ENCODE peak calls at places on chromosome 12, in ten cellular contexts. One of them, this sample, is unnamed.

GRCh38 chr12:113854385-113855136 is 111.6 kb downstream of the RBM19 start:
- DNase-seq in IMR-90: no peak
- DNase-seq in lower leg skin: no peak
- DNase-seq in A549: no peak
- DNase-seq in body of pancreas: peak
- DNase-seq in tibial nerve: no peak
- DNase-seq in K562: peak
- DNase-seq in Peyer's patch: no peak
- DNase-seq in prostate gland: no peak
- DNase-seq in heart left ventricle: peak
- DNase-seq in this sample: no peak

GRCh38 chr12:87425942-87426554 is 603.2 kb downstream of the C12orf50 start:
- DNase-seq in IMR-90: peak
- DNase-seq in lower leg skin: no peak
- DNase-seq in A549: peak
- DNase-seq in body of pancreas: no peak
- DNase-seq in tibial nerve: no peak
- DNase-seq in K562: no peak
- DNase-seq in Peyer's patch: no peak
- DNase-seq in prostate gland: no peak
- DNase-seq in heart left ventricle: no peak
- DNase-seq in this sample: no peak

GRCh38 chr12:52763991-52764390 is 13.2 kb downstream of the KRT76 start:
- DNase-seq in IMR-90: no peak
- DNase-seq in lower leg skin: no peak
- DNase-seq in A549: no peak
- DNase-seq in body of pancreas: no peak
- DNase-seq in tibial nerve: no peak
- DNase-seq in K562: no peak
- DNase-seq in Peyer's patch: no peak
- DNase-seq in prostate gland: no peak
- DNase-seq in heart left ventricle: no peak
- DNase-seq in this sample: no peak

GRCh38 chr12:87238466-87238865 is 790.7 kb downstream of the C12orf50 start:
- DNase-seq in IMR-90: no peak
- DNase-seq in lower leg skin: no peak
- DNase-seq in A549: no peak
- DNase-seq in body of pancreas: no peak
- DNase-seq in tibial nerve: no peak
- DNase-seq in K562: no peak
- DNase-seq in Peyer's patch: no peak
- DNase-seq in prostate gland: no peak
- DNase-seq in heart left ventricle: no peak
- DNase-seq in this sample: no peak

GRCh38 chr12:39037115-39037514 is 131.7 kb upstream of the CPNE8 start:
- DNase-seq in IMR-90: no peak
- DNase-seq in lower leg skin: no peak
- DNase-seq in A549: no peak
- DNase-seq in body of pancreas: no peak
- DNase-seq in tibial nerve: no peak
- DNase-seq in K562: no peak
- DNase-seq in Peyer's patch: no peak
- DNase-seq in prostate gland: no peak
- DNase-seq in heart left ventricle: no peak
- DNase-seq in this sample: no peak

GRCh38 chr12:88844426-88844825 is 264.2 kb upstream of the KITLG start:
- DNase-seq in IMR-90: no peak
- DNase-seq in lower leg skin: no peak
- DNase-seq in A549: no peak
- DNase-seq in body of pancreas: no peak
- DNase-seq in tibial nerve: no peak
- DNase-seq in K562: no peak
- DNase-seq in Peyer's patch: no peak
- DNase-seq in prostate gland: no peak
- DNase-seq in heart left ventricle: no peak
- DNase-seq in this sample: no peak

GRCh38 chr12:53079226-53080117 is at the start of gene SPRYD3:
- DNase-seq in IMR-90: peak
- DNase-seq in lower leg skin: peak
- DNase-seq in A549: peak
- DNase-seq in body of pancreas: peak
- DNase-seq in tibial nerve: peak
- DNase-seq in K562: peak
- DNase-seq in Peyer's patch: peak
- DNase-seq in prostate gland: peak
- DNase-seq in heart left ventricle: peak
- DNase-seq in this sample: peak

GRCh38 chr12:47734725-47735480 is 9.6 kb upstream of the ENDOU start:
- DNase-seq in IMR-90: no peak
- DNase-seq in lower leg skin: no peak
- DNase-seq in A549: no peak
- DNase-seq in body of pancreas: no peak
- DNase-seq in tibial nerve: no peak
- DNase-seq in K562: no peak
- DNase-seq in Peyer's patch: no peak
- DNase-seq in prostate gland: no peak
- DNase-seq in heart left ventricle: peak
- DNase-seq in this sample: no peak

GRCh38 chr12:53695148-53696138 is 19.6 kb upstream of the ATP5MC2 start:
- DNase-seq in IMR-90: peak
- DNase-seq in lower leg skin: no peak
- DNase-seq in A549: peak
- DNase-seq in body of pancreas: peak
- DNase-seq in tibial nerve: no peak
- DNase-seq in K562: peak
- DNase-seq in Peyer's patch: no peak
- DNase-seq in prostate gland: no peak
- DNase-seq in heart left ventricle: no peak
- DNase-seq in this sample: peak

GRCh38 chr12:70994217-70994788 is 73.8 kb upstream of the PTPRR start:
- DNase-seq in IMR-90: peak
- DNase-seq in lower leg skin: no peak
- DNase-seq in A549: no peak
- DNase-seq in body of pancreas: no peak
- DNase-seq in tibial nerve: peak
- DNase-seq in K562: no peak
- DNase-seq in Peyer's patch: no peak
- DNase-seq in prostate gland: peak
- DNase-seq in heart left ventricle: no peak
- DNase-seq in this sample: no peak

GRCh38 chr12:21559855-21560569 is 33.9 kb downstream of the SPX start:
- DNase-seq in IMR-90: peak
- DNase-seq in lower leg skin: no peak
- DNase-seq in A549: peak
- DNase-seq in body of pancreas: peak
- DNase-seq in tibial nerve: peak
- DNase-seq in K562: no peak
- DNase-seq in Peyer's patch: no peak
- DNase-seq in prostate gland: no peak
- DNase-seq in heart left ventricle: no peak
- DNase-seq in this sample: no peak

GRCh38 chr12:54021432-54022013 is 6.7 kb upstream of the HOXC6 start:
- DNase-seq in IMR-90: no peak
- DNase-seq in lower leg skin: no peak
- DNase-seq in A549: peak
- DNase-seq in body of pancreas: no peak
- DNase-seq in tibial nerve: no peak
- DNase-seq in K562: no peak
- DNase-seq in Peyer's patch: no peak
- DNase-seq in prostate gland: no peak
- DNase-seq in heart left ventricle: no peak
- DNase-seq in this sample: no peak

GRCh38 chr12:16385779-16386646 is 38.6 kb downstream of the MGST1 start:
- DNase-seq in IMR-90: peak
- DNase-seq in lower leg skin: no peak
- DNase-seq in A549: peak
- DNase-seq in body of pancreas: peak
- DNase-seq in tibial nerve: peak
- DNase-seq in K562: peak
- DNase-seq in Peyer's patch: no peak
- DNase-seq in prostate gland: no peak
- DNase-seq in heart left ventricle: peak
- DNase-seq in this sample: peak

GRCh38 chr12:130664772-130665171 is 51.3 kb downstream of the RIMBP2 start:
- DNase-seq in IMR-90: no peak
- DNase-seq in lower leg skin: no peak
- DNase-seq in A549: no peak
- DNase-seq in body of pancreas: no peak
- DNase-seq in tibial nerve: no peak
- DNase-seq in K562: no peak
- DNase-seq in Peyer's patch: no peak
- DNase-seq in prostate gland: no peak
- DNase-seq in heart left ventricle: no peak
- DNase-seq in this sample: no peak

GRCh38 chr12:30753233-30753632 is 1.5 kb downstream of the CAPRIN2 start:
- DNase-seq in IMR-90: peak
- DNase-seq in lower leg skin: no peak
- DNase-seq in A549: peak
- DNase-seq in body of pancreas: no peak
- DNase-seq in tibial nerve: no peak
- DNase-seq in K562: peak
- DNase-seq in Peyer's patch: no peak
- DNase-seq in prostate gland: no peak
- DNase-seq in heart left ventricle: no peak
- DNase-seq in this sample: no peak

GRCh38 chr12:30752255-30752654 is 2.5 kb downstream of the CAPRIN2 start:
- DNase-seq in IMR-90: no peak
- DNase-seq in lower leg skin: no peak
- DNase-seq in A549: no peak
- DNase-seq in body of pancreas: no peak
- DNase-seq in tibial nerve: no peak
- DNase-seq in K562: no peak
- DNase-seq in Peyer's patch: no peak
- DNase-seq in prostate gland: no peak
- DNase-seq in heart left ventricle: no peak
- DNase-seq in this sample: no peak

GRCh38 chr12:30753761-30754382 is 879 bp downstream of the CAPRIN2 start:
- DNase-seq in IMR-90: peak
- DNase-seq in lower leg skin: no peak
- DNase-seq in A549: peak
- DNase-seq in body of pancreas: no peak
- DNase-seq in tibial nerve: no peak
- DNase-seq in K562: peak
- DNase-seq in Peyer's patch: no peak
- DNase-seq in prostate gland: no peak
- DNase-seq in heart left ventricle: no peak
- DNase-seq in this sample: no peak

GRCh38 chr12:30746190-30746589 is 8.6 kb downstream of the CAPRIN2 start:
- DNase-seq in IMR-90: no peak
- DNase-seq in lower leg skin: no peak
- DNase-seq in A549: no peak
- DNase-seq in body of pancreas: no peak
- DNase-seq in tibial nerve: no peak
- DNase-seq in K562: no peak
- DNase-seq in Peyer's patch: no peak
- DNase-seq in prostate gland: no peak
- DNase-seq in heart left ventricle: no peak
- DNase-seq in this sample: no peak

DNA sequence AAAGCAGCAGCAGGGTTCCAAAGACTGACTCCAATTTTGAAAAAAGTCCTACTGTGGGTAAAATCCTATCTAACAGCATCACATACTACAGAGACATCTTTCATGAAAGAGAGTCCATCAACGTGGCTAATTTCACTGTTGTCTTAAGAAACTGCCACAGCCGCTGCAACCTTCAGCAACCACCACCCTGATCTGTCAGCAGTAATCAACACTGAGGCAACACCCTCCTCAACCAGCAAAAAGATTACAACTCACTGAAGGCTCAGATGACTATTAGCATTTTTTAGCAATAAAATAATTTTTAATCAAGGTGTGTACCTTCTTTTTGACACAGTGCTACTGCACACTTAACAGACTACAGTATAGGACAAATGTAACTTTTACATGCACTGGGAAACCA is 6.6 kb downstream of the CAPRIN2 start:
- DNase-seq in IMR-90: no peak
- DNase-seq in lower leg skin: no peak
- DNase-seq in A549: no peak
- DNase-seq in body of pancreas: no peak
- DNase-seq in tibial nerve: no peak
- DNase-seq in K562: no peak
- DNase-seq in Peyer's patch: no peak
- DNase-seq in prostate gland: no peak
- DNase-seq in heart left ventricle: no peak
- DNase-seq in this sample: no peak
- TF ChIP-seq POLR2A in IMR-90: no peak
- TF ChIP-seq POLR2A in lower leg skin: no peak
- TF ChIP-seq POLR2A in A549: no peak
- TF ChIP-seq POLR2A in body of pancreas: no peak
- TF ChIP-seq POLR2A in tibial nerve: no peak
- TF ChIP-seq POLR2A in K562: no peak
- TF ChIP-seq POLR2A in Peyer's patch: no peak
- TF ChIP-seq POLR2A in prostate gland: no peak
- TF ChIP-seq POLR2A in heart left ventricle: no peak
- TF ChIP-seq POLR2A in this sample: no peak

GRCh38 chr12:59595557-59596231 is at the start of gene SLC16A7:
- DNase-seq in IMR-90: peak
- DNase-seq in lower leg skin: peak
- DNase-seq in A549: peak
- DNase-seq in body of pancreas: peak
- DNase-seq in tibial nerve: peak
- DNase-seq in K562: peak
- DNase-seq in Peyer's patch: peak
- DNase-seq in prostate gland: peak
- DNase-seq in heart left ventricle: peak
- DNase-seq in this sample: peak
- TF ChIP-seq POLR2A in IMR-90: peak
- TF ChIP-seq POLR2A in lower leg skin: no peak
- TF ChIP-seq POLR2A in A549: no peak
- TF ChIP-seq POLR2A in body of pancreas: peak
- TF ChIP-seq POLR2A in tibial nerve: no peak
- TF ChIP-seq POLR2A in K562: no peak
- TF ChIP-seq POLR2A in Peyer's patch: no peak
- TF ChIP-seq POLR2A in prostate gland: no peak
- TF ChIP-seq POLR2A in heart left ventricle: peak
- TF ChIP-seq POLR2A in this sample: peak

GRCh38 chr12:111453071-111453989 is 47.6 kb downstream of the SH2B3 start:
- DNase-seq in IMR-90: no peak
- DNase-seq in lower leg skin: peak
- DNase-seq in A549: no peak
- DNase-seq in body of pancreas: no peak
- DNase-seq in tibial nerve: no peak
- DNase-seq in K562: no peak
- DNase-seq in Peyer's patch: no peak
- DNase-seq in prostate gland: no peak
- DNase-seq in heart left ventricle: no peak
- DNase-seq in this sample: peak
- TF ChIP-seq POLR2A in IMR-90: no peak
- TF ChIP-seq POLR2A in lower leg skin: no peak
- TF ChIP-seq POLR2A in A549: no peak
- TF ChIP-seq POLR2A in body of pancreas: no peak
- TF ChIP-seq POLR2A in tibial nerve: no peak
- TF ChIP-seq POLR2A in K562: peak
- TF ChIP-seq POLR2A in Peyer's patch: no peak
- TF ChIP-seq POLR2A in prostate gland: no peak
- TF ChIP-seq POLR2A in heart left ventricle: no peak
- TF ChIP-seq POLR2A in this sample: no peak

DNA sequence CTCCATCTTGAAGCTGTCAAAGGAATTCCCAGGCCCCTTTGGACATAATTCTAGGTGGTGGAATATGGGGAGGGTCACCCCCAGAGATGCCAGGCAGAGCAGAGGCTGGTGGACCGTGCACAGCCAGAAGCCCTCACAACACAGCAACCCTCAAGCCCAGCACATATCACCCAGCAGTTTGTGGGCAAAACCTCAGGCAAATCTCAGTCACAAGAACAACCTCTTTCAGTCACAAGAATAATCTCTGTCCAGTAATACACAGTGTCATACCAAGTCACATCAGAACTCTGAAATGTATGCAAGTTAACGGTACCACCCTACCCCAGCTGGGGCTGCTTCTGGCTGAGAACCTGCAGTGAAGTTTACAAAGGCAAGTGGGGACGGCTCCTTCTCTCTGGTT is 481.0 kb upstream of the TMEM132C start:
- DNase-seq in IMR-90: no peak
- DNase-seq in lower leg skin: no peak
- DNase-seq in A549: no peak
- DNase-seq in body of pancreas: no peak
- DNase-seq in tibial nerve: no peak
- DNase-seq in K562: no peak
- DNase-seq in Peyer's patch: no peak
- DNase-seq in prostate gland: no peak
- DNase-seq in heart left ventricle: no peak
- DNase-seq in this sample: no peak
- TF ChIP-seq POLR2A in IMR-90: no peak
- TF ChIP-seq POLR2A in lower leg skin: no peak
- TF ChIP-seq POLR2A in A549: no peak
- TF ChIP-seq POLR2A in body of pancreas: no peak
- TF ChIP-seq POLR2A in tibial nerve: no peak
- TF ChIP-seq POLR2A in K562: no peak
- TF ChIP-seq POLR2A in Peyer's patch: no peak
- TF ChIP-seq POLR2A in prostate gland: no peak
- TF ChIP-seq POLR2A in heart left ventricle: no peak
- TF ChIP-seq POLR2A in this sample: no peak